ENCODE peak calls at places on chromosomes 4 and X, in eight cellular contexts. F is gastrocnemius medialis; N is fibroblast of villous mesenchyme; J is amniotic stem cell; G is WERI-Rb-1; W is T-cell; I is stimulated activated CD8-positive, alpha-beta memory T cell treated with anti-CD3 and anti-CD28 coated beads, Interleukin-15, amount 100 ng/mL, for 48 hours; Z is effector memory CD4-positive, alpha-beta T cell. T is an unnamed sample.

GRCh38 chr4:151117371-151117962 is 18.0 kb downstream of the RPS3A start:
- DNase-seq in F (no peak), N (peak), J (peak), G (peak), W (peak), I (no peak), Z (peak), T (peak)

GRCh38 chr4:139050436-139050835 is 34.9 kb downstream of the NOCT start:
- DNase-seq in F (no peak), N (peak), J (no peak), G (no peak), W (no peak), I (no peak), Z (no peak), T (no peak)

GRCh38 chr4:3037957-3038451 is 36.3 kb downstream of the HTT-AS start:
- DNase-seq in F (no peak), N (peak), J (no peak), G (no peak), W (no peak), I (no peak), Z (no peak), T (no peak)

GRCh38 chr4:113069212-113069892 is 19.9 kb downstream of the ANK2 start:
- DNase-seq in F (no peak), N (peak), J (no peak), G (no peak), W (no peak), I (no peak), Z (no peak), T (no peak)

GRCh38 chrX:66050140-66050569 is 10.3 kb upstream of the VSIG4 start:
- DNase-seq in F (no peak), N (no peak), J (no peak), G (no peak), W (no peak), I (no peak), Z (no peak), T (peak)

GRCh38 chr4:147326581-147326980 is 154.3 kb upstream of the EDNRA start:
- DNase-seq in F (no peak), N (peak), J (no peak), G (no peak), W (no peak), I (no peak), Z (no peak), T (no peak)

GRCh38 chr4:47531241-47531953 is 46.3 kb downstream of the ATP10D start:
- DNase-seq in F (no peak), N (peak), J (peak), G (no peak), W (peak), I (peak), Z (peak), T (no peak)

GRCh38 chr4:15756361-15756861 is 21.7 kb upstream of the CD38 start:
- DNase-seq in F (no peak), N (peak), J (no peak), G (no peak), W (peak), I (peak), Z (peak), T (no peak)

GRCh38 chrX:131763674-131764073 is 219.8 kb downstream of the OR13H1 start:
- DNase-seq in F (no peak), N (peak), J (peak), G (peak), W (no peak), I (no peak), Z (no peak), T (peak)

GRCh38 chrX:150196300-150196699 is 166.8 kb upstream of the MAMLD1 start:
- DNase-seq in F (no peak), N (no peak), J (no peak), G (no peak), W (no peak), I (no peak), Z (no peak), T (no peak)

GRCh38 chrX:40122487-40122886 is 24.7 kb upstream of the BCOR start:
- DNase-seq in F (no peak), N (no peak), J (no peak), G (no peak), W (no peak), I (no peak), Z (no peak), T (no peak)

GRCh38 chr4:185657191-185657590 is 121.9 kb upstream of the PDLIM3 start:
- DNase-seq in F (no peak), N (no peak), J (no peak), G (no peak), W (no peak), I (no peak), Z (no peak), T (no peak)

T was measured in K562.